ENCODE peak calls at places on chromosome 6, in four cellular contexts. U, B, N and P are unnamed samples.

GRCh38 chr6:36678488-36679042 is at the start of gene CDKN1A:
- DNase-seq in U (peak; percentile 98), B (peak; percentile 95), N (peak; percentile 92), P (peak; percentile 89)

GRCh38 chr6:167121471-167121870 is 1.4 kb upstream of the CCR6 start:
- DNase-seq in U (no peak), B (no peak), N (no peak), P (no peak)

GRCh38 chr6:16477367-16478149 is 239.2 kb downstream of the GMPR start:
- DNase-seq in U (no peak), B (no peak), N (no peak), P (no peak)

GRCh38 chr6:166604911-166605310 is 18.4 kb upstream of the RAMACL start:
- DNase-seq in U (no peak), B (no peak), N (peak; percentile 11), P (no peak)

GRCh38 chr6:45757443-45758121 is 258.1 kb downstream of the CLIC5 start:
- DNase-seq in U (no peak), B (no peak), N (no peak), P (no peak)

GRCh38 chr6:110415297-110415916 is at the start of gene DDO:
- DNase-seq in U (peak; percentile 66), B (peak; percentile 55), N (peak; percentile 83), P (peak; percentile 4)

GRCh38 chr6:9128970-9129369 is 693.6 kb upstream of the SLC35B3 start:
- DNase-seq in U (no peak), B (no peak), N (no peak), P (no peak)

GRCh38 chr6:139582956-139583355 is 208.5 kb upstream of the CITED2 start:
- DNase-seq in U (no peak), B (no peak), N (no peak), P (no peak)

GRCh38 chr6:121886223-121886830 is 450.9 kb downstream of the GJA1 start:
- DNase-seq in U (no peak), B (no peak), N (no peak), P (no peak)

GRCh38 chr6:1485678-1486077 is 96.3 kb downstream of the FOXF2 start:
- DNase-seq in U (no peak), B (no peak), N (no peak), P (no peak)

GRCh38 chr6:142207265-142207877 is 60.3 kb downstream of the VTA1 start:
- DNase-seq in U (peak; percentile 60), B (no peak), N (peak; percentile 26), P (peak; percentile 54)

GRCh38 chr6:110255356-110255755 is 75.1 kb downstream of the CDC40 start:
- DNase-seq in U (no peak), B (peak; percentile 34), N (no peak), P (peak; percentile 27)

GRCh38 chr6:52904562-52905279 is 4.8 kb downstream of the GSTA3 start:
- DNase-seq in U (no peak), B (no peak), N (no peak), P (peak; percentile 20)

GRCh38 chr6:129491436-129491835 is 218.5 kb downstream of the ARHGAP18 start:
- DNase-seq in U (no peak), B (no peak), N (no peak), P (no peak)

GRCh38 chr6:3751730-3752537 is 421 bp upstream of the PXDC1 start:
- DNase-seq in U (peak; percentile 80), B (peak; percentile 93), N (peak; percentile 90), P (peak; percentile 58)

GRCh38 chr6:134589512-134589911 is 271.6 kb upstream of the SGK1 start:
- DNase-seq in U (no peak), B (no peak), N (no peak), P (no peak)

GRCh38 chr6:30743099-30744053 is 889 bp upstream of the FLOT1 start:
- DNase-seq in U (no peak), B (no peak), N (peak; percentile 60), P (peak; percentile 62)

GRCh38 chr6:70956451-70957283 is at the start of gene B3GAT2:
- DNase-seq in U (no peak), B (peak; percentile 33), N (no peak), P (no peak)

GRCh38 chr6:85323435-85324040 is 126.3 kb upstream of the NT5E start:
- DNase-seq in U (peak; percentile 72), B (peak; percentile 53), N (peak; percentile 73), P (peak; percentile 67)

GRCh38 chr6:30926644-30927043 is 5.3 kb downstream of the SFTA2 start:
- DNase-seq in U (peak; percentile 76), B (no peak), N (no peak), P (no peak)

GRCh38 chr6:133991096-133991593 is 38.1 kb downstream of the TBPL1 start:
- DNase-seq in U (no peak), B (no peak), N (no peak), P (no peak)

DNA sequence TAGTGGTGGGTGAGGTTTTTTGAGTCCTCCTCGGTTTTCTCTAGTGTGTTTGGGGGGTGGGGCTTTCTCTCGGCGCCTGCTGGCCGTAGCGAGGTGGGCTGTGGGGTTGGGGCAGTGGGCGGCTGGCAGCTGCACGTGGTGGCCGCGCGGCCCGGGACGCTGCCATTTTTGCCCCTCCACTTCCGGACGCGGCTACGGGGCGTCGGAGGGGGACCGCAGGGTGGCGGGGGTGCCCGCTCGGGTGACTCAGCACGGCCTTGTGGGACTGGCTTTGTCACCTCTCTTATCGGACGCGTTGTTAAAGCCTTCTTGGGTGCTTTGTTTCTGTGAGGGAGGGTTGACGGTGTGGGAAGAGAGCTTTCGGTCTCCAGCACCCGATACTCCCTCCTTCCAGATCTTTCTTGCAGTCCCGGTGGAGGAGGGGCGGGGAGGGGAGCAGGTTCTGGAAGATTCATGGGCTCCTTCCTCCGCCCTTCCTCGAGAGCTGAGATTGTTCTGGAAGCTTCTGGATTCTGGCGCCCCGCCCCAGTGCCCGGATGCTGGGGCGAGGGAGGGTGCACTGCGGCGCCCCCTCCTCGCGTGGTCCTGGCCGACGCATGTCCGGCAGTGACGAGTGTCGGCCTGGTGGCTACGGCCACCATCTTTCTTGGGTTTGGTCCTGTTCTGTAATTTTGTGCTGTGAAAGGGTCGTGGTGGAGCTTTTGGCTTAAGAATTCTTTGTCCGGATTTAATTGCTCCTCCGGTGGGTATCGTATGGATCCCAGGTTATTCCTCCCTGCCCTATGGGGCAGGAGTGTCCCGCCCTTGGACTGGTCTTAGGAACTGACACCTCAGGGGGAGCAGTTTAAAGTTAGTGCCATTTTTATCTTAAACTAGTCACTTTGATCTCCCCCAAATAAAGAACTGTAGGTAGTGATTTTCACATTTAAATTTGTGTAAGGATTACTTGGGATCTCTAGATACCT is 719 bp downstream of the HSP90AB1 start:
- DNase-seq in U (peak; percentile 80), B (peak; percentile 79), N (peak; percentile 75), P (peak; percentile 94)
- TF ChIP-seq POLR2A in U (no peak), B (peak; percentile 6), N (peak; percentile 27), P (no peak)

DNA sequence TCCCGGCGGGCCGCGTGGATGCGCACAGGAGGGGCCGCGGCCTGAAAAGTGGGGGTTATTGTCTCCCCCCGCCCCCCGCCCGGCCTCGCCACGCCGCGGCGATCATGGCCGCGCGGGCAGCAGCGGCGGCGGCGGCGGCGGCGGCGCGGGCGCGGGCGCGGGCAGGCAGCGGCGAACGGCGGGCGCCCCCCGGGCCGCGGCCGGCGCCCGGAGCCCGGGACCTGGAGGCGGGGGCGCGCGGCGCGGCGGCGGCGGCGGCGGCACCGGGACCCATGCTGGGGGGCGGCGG is 343 bp downstream of the ARID1B start:
- DNase-seq in U (no peak), B (no peak), N (no peak), P (no peak)
- TF ChIP-seq POLR2A in U (no peak), B (no peak), N (no peak), P (no peak)

GRCh38 chr6:136226027-136226673 is 24.0 kb downstream of the MTFR2 start:
- DNase-seq in U (peak; percentile 69), B (peak; percentile 66), N (peak; percentile 64), P (peak; percentile 66)
- TF ChIP-seq POLR2A in U (no peak), B (peak; percentile 11), N (no peak), P (no peak)

GRCh38 chr6:32127717-32128592 is at the start of gene ATF6B:
- DNase-seq in U (peak; percentile 98), B (peak; percentile 97), N (peak; percentile 100), P (peak; percentile 99)
- TF ChIP-seq POLR2A in U (no peak), B (peak; percentile 68), N (peak; percentile 51), P (peak; percentile 83)